ENCODE peak calls at places on chromosomes 16 and 17, in four cellular contexts. T is HepG2, R is K562, S is GM12878. I is an unnamed sample.

GRCh38 chr17:41437769-41438168 is 3.0 kb downstream of the KRT38 start:
- DNase-seq in R (no peak), T (no peak), S (no peak), I (no peak)

GRCh38 chr16:81633147-81633619 is 145.9 kb upstream of the PLCG2 start:
- DNase-seq in S (no peak), R (peak), T (peak), I (no peak)

GRCh38 chr16:26672206-26672605 is 394.5 kb upstream of the C16orf82 start:
- DNase-seq in R (no peak), S (no peak), T (no peak), I (no peak)

GRCh38 chr16:89920723-89921122 is 2.1 kb downstream of the MC1R start:
- DNase-seq in S (no peak), T (no peak), R (no peak), I (no peak)

GRCh38 chr17:6666557-6666956 is 15.0 kb downstream of the C17orf100 start:
- DNase-seq in S (no peak), T (no peak), R (no peak), I (no peak)

GRCh38 chr17:57404073-57404472 is 147.8 kb downstream of the MSI2 start:
- DNase-seq in S (no peak), R (no peak), T (peak), I (peak)

GRCh38 chr17:41772218-41772585 is 14.3 kb downstream of the JUP start:
- DNase-seq in R (no peak), T (no peak), S (no peak), I (no peak)

GRCh38 chr17:76576189-76576588 is 9.5 kb downstream of the ST6GALNAC2 start:
- DNase-seq in R (no peak), S (no peak), T (no peak), I (no peak)

GRCh38 chr16:69039333-69039941 is 66.0 kb upstream of the HAS3 start:
- DNase-seq in S (no peak), R (no peak), T (peak), I (no peak)

GRCh38 chr17:15185625-15185991 is 79.5 kb downstream of the PMP22 start:
- DNase-seq in R (no peak), T (no peak), S (no peak), I (peak)

GRCh38 chr16:6682142-6682811 is 650.4 kb upstream of the RBFOX1 start:
- DNase-seq in T (peak), S (no peak), R (peak), I (peak)

GRCh38 chr16:2686912-2687507 is 4.7 kb downstream of the KCTD5 start:
- DNase-seq in R (peak), S (peak), T (no peak), I (no peak)

GRCh38 chr17:64126918-64127317 is 3.0 kb downstream of the ERN1 start:
- DNase-seq in T (no peak), R (no peak), S (no peak), I (no peak)

GRCh38 chr16:440627-441026 is 15.2 kb downstream of the RAB11FIP3 start:
- DNase-seq in T (no peak), R (no peak), S (no peak), I (no peak)

GRCh38 chr16:17768257-17768656 is 297.5 kb upstream of the XYLT1 start:
- DNase-seq in R (no peak), S (no peak), T (no peak), I (no peak)

GRCh38 chr16:87363771-87364476 is 19.7 kb downstream of the FBXO31 start:
- DNase-seq in T (no peak), R (no peak), S (no peak), I (no peak)

GRCh38 chr16:67872631-67873434 is at the start of gene EDC4:
- DNase-seq in S (peak), R (peak), T (peak), I (peak)

GRCh38 chr17:62714016-62714777 is 86.7 kb downstream of the MRC2 start:
- DNase-seq in R (no peak), T (no peak), S (no peak), I (no peak)

GRCh38 chr17:3513305-3514035 is 37.7 kb downstream of the ASPA start:
- DNase-seq in R (peak), T (no peak), S (no peak), I (no peak)

GRCh38 chr17:56599093-56599492 is 5.6 kb downstream of the NOG start:
- DNase-seq in R (no peak), T (no peak), S (no peak), I (no peak)

GRCh38 chr17:8940866-8941471 is 24.5 kb downstream of the PIK3R5 start:
- DNase-seq in S (no peak), R (no peak), T (no peak), I (no peak)

GRCh38 chr16:84156342-84156784 is 11.3 kb downstream of the DNAAF1 start:
- DNase-seq in T (no peak), R (no peak), S (no peak), I (no peak)

GRCh38 chr17:55295411-55296170 is 30.8 kb downstream of the HLF start:
- DNase-seq in S (no peak), T (peak), R (peak), I (peak)

GRCh38 chr16:24993722-24994686 is 21.2 kb downstream of the ARHGAP17 start:
- DNase-seq in S (no peak), T (peak), R (peak), I (peak)

GRCh38 chr17:29032798-29033197 is 10.1 kb upstream of the PIPOX start:
- DNase-seq in T (no peak), S (no peak), R (no peak), I (no peak)

GRCh38 chr17:3475812-3476686 is at the start of gene ASPA:
- DNase-seq in R (no peak), S (no peak), T (no peak), I (no peak)

GRCh38 chr16:30805056-30805369 is 18.0 kb upstream of the ZNF629 start:
- DNase-seq in R (no peak), S (no peak), T (no peak), I (peak)

GRCh38 chr17:5544115-5544514 is 40.2 kb downstream of the NLRP1 start:
- DNase-seq in R (no peak), S (no peak), T (no peak), I (no peak)

GRCh38 chr17:83056583-83057396 is 22.6 kb upstream of the METRNL start:
- DNase-seq in S (no peak), R (no peak), T (no peak), I (no peak)

DNA sequence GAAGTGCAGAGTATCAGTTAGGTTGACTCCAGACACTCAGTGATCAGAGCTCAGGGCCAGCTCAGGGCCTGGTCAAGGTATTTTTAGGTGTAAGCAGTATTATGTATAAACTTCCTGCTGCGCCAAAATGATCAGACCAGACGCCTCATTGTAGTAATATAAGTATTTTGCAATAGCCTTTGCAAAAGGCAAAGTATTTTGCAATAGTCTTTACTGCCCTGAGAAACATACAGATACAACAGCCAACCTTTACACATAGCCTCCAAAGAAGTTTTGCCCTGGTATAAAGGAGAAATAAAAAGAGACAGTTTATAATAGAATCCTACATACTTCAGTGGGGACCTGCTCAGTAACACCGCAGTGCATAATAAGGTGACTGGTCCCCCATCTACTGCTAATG is 333.0 kb upstream of the EEF2KMT start:
- DNase-seq in S (no peak), T (no peak), R (no peak), I (no peak)
- TF ChIP-seq CHD4 in S (no peak), T (no peak), R (no peak), I (no peak)

DNA sequence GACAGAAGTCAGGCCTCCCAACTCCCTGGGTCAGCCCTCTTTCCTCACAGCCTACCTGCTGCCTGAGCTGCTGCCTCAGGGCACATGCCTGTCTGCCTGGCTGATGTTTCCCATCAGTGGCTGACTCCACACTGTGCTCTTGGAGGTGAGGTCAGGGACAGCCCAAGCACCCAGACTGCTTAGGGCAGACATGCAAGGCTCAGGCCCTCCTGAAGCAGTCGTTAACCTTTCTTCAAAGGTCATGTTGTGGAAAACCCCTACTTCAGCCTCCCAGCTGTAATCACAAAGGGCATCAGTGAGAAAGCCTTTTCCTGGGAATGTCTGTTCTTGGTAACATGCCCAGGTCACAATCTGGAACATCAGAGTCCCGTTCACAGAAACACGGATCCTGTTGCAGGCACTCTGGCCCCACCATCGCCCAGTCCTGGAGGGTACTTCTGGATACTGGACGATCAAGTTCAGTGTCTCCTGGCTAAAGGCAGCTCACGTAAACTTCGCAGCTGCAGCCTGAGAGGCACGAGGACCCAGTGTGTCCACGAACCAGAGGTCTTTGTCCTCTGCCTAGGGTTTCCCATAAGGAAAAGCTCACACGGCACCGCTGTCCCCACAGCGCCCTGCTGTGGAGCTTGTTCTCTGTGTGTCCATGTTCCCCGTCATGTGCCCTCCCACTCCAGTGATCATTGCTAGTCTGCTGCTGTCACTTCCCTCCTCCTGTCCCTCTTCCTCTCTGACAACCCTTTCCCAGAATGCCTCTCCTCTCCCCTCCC is 54.9 kb downstream of the GNAO1 start:
- DNase-seq in S (no peak), T (peak), R (no peak), I (peak)
- TF ChIP-seq CHD4 in S (no peak), T (no peak), R (no peak), I (no peak)

DNA sequence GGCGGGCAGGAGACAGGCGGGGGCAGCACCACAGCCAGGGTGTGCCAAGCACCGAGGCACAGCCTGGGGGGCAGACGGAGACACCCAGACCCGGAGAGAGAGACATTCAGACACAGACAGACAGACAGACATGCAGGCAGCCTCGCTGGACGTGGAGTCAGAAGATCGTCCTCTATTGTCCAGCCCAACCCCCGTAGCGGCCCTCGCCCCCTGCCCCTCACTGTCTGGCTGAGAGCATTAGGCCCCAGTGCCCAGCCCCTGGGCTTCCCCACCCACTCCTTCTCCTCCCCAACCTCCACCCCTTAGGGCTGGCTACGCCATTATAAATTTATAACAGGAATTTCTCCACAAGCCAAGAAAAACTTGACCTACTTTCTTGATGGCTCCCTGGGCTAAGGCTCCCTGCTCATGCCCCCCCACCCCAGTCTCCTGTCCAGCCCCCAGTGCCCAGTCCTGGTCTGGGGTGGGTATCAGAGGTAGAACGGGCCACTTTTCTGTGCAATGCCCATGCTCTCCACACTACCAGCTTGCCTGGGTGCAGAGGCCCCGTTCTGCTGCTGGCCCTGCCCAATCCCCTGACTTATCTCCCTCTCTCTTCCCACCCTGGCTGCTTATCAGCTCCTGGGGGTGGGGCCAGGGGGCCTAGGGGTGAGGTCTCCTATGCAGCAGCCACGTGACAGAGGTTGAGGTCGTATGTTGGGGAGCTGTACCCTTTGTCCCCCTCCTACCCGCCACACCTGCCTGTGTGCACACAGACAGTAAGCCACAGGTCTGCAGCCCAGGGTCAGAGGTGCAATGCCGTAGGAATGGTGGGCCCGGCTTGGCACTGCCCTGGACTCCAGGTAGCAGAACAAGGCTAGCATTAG is 9.9 kb downstream of the THRA start:
- DNase-seq in R (peak), T (peak), S (no peak), I (no peak)
- TF ChIP-seq CHD4 in R (no peak), T (no peak), S (no peak), I (no peak)

DNA sequence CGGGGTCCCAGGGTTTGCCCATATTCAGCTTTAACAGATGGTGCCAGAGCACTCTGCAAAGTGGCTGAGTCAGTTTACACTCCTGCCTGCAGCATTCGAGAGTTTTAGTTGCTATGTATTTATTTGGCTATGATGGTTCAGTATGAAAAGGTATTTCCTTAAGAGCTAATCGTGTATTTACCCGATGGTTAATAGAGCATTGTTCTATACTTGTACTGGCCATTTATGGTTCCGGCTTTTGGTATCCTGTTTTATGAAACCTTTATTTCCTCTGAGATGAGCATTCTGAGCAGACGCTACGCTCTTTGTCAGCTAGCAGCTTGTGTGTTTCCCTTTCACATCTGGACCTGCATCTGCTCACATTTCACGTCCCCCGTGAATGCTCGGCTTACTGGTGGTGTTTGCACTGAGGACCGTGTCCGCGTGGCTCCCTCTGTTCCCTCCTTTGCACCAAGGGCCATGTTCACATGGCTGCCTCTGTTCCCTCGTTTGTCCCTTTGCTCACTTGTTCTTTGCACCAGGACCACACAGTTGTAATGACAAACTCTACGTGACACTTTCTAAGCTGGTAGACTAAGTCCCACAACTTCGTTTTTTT is 149.1 kb upstream of the CHMP6 start:
- DNase-seq in R (no peak), T (no peak), S (no peak), I (no peak)
- TF ChIP-seq CHD4 in R (no peak), T (no peak), S (no peak), I (no peak)

GRCh38 chr16:66275795-66276428 is 90.6 kb upstream of the CDH5 start:
- DNase-seq in R (peak), S (no peak), T (peak), I (peak)

GRCh38 chr16:66278111-66278531 is 88.4 kb upstream of the CDH5 start:
- DNase-seq in S (no peak), R (no peak), T (no peak), I (no peak)

GRCh38 chr16:66277311-66278070 is 89.0 kb upstream of the CDH5 start:
- DNase-seq in R (no peak), T (no peak), S (no peak), I (no peak)

GRCh38 chr16:66274335-66275110 is 92.0 kb upstream of the CDH5 start:
- DNase-seq in T (peak), R (no peak), S (no peak), I (peak)

DNA sequence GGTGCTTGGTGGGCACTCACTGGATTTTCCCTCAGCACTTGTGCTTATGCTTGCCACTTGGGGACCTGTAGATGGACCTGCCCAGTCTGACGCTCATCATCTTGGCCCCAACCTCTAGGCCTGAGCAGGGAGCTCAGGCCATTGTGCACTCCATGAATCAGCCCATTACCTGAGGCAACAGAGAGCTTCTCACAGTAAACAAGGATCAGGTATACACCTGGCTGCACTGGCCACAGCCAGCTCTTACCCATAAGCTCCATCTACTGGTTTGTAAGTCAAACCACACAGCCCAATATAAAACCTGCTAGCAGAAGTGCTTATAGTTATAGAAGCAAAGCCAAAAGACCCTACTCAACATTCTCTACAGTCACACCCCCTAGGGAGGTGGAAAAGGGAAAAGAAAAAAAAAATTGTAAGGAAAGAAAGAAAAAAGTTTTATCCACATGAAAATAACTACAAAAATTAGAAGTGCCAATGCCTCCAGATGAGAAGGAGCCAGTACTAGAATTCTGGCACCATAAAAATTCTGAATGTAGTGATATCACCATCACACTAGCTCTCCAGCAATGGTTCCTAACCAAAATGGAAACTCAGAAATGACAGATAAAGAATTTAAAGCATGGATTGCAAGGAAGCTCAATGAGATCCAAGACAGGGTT is 87.8 kb upstream of the CDH5 start:
- DNase-seq in S (no peak), R (no peak), T (no peak), I (no peak)
- TF ChIP-seq CHD4 in S (no peak), R (no peak), T (no peak), I (no peak)